ENCODE peak calls at places on chromosomes 5 and 9, in seven cellular contexts. Y is WERI-Rb-1; E is Caco-2; F is aorta; X is pancreas; J is kidney epithelial cell; S is effector memory CD4-positive, alpha-beta T cell. M is an unnamed sample. For H3K27me3, the result is how much of the 10 kb centered on the place peaks cover.

GRCh38 chr5:92402045-92402444 is 1018.9 kb upstream of the ARRDC3 start:
- DNase-seq in Y (no peak), E (no peak), F (no peak), X (no peak), J (no peak), S (no peak), M (no peak)

GRCh38 chr5:141182248-141182647 is at the start of gene PCDHB16:
- DNase-seq in Y (peak), E (no peak), F (no peak), X (no peak), J (no peak), S (no peak), M (no peak)

GRCh38 chr9:107425110-107426025 is 64.2 kb downstream of the KLF4 start:
- DNase-seq in Y (peak), E (no peak), F (peak), X (peak), J (peak), S (no peak), M (peak)

GRCh38 chr5:176499273-176499672 is 37.9 kb downstream of the RNF44 start:
- DNase-seq in Y (no peak), E (no peak), F (no peak), X (no peak), J (no peak), S (no peak), M (no peak)

GRCh38 chr5:176474476-176474875 is 26.3 kb downstream of the FAF2 start:
- DNase-seq in Y (no peak), E (no peak), F (no peak), X (no peak), J (no peak), S (no peak), M (no peak)

GRCh38 chr9:77673912-77674791 is 26.0 kb upstream of the GNA14 start:
- DNase-seq in Y (no peak), E (no peak), F (no peak), X (no peak), J (no peak), S (no peak), M (no peak)

GRCh38 chr5:44952376-44952775 is 143.6 kb downstream of the MRPS30 start:
- DNase-seq in Y (peak), E (no peak), F (no peak), X (no peak), J (no peak), S (no peak), M (no peak)

GRCh38 chr5:31854181-31854624 is 215.3 kb downstream of the PDZD2 start:
- DNase-seq in Y (peak), E (no peak), F (no peak), X (no peak), J (peak), S (no peak), M (no peak)

GRCh38 chr9:104810421-104811339 is 46.8 kb downstream of the NIPSNAP3B start:
- DNase-seq in Y (no peak), E (no peak), F (no peak), X (peak), J (peak), S (no peak), M (peak)

GRCh38 chr5:80376557-80376956 is 31.3 kb upstream of the ZFYVE16 start:
- DNase-seq in Y (no peak), E (no peak), F (no peak), X (no peak), J (no peak), S (no peak), M (no peak)

GRCh38 chr5:140109050-140109817 is 4.7 kb upstream of the PURA start:
- DNase-seq in Y (no peak), E (no peak), F (no peak), X (no peak), J (no peak), S (no peak), M (no peak)

GRCh38 chr5:53679261-53679660 is 118.8 kb downstream of the NDUFS4 start:
- DNase-seq in Y (no peak), E (no peak), F (no peak), X (no peak), J (no peak), S (no peak), M (no peak)

GRCh38 chr5:143376911-143377838 is 26.3 kb downstream of the NR3C1 start:
- DNase-seq in Y (no peak), E (peak), F (no peak), X (no peak), J (no peak), S (no peak), M (no peak)

GRCh38 chr9:93645921-93646639 is 69.7 kb downstream of the PHF2 start:
- DNase-seq in Y (peak), E (peak), F (no peak), X (no peak), J (no peak), S (no peak), M (no peak)

GRCh38 chr5:177555665-177556064 is 1.3 kb upstream of the FAM193B start:
- DNase-seq in Y (no peak), E (no peak), F (no peak), X (no peak), J (no peak), S (no peak), M (no peak)

GRCh38 chr9:137452761-137453642 is 6.1 kb downstream of the NSMF start:
- DNase-seq in Y (no peak), E (no peak), F (peak), X (peak), J (no peak), S (no peak), M (no peak)

GRCh38 chr5:142627371-142628217 is 58.3 kb downstream of the FGF1 start:
- DNase-seq in Y (no peak), E (no peak), F (no peak), X (no peak), J (no peak), S (no peak), M (no peak)

GRCh38 chr5:68375540-68375939 is 160.0 kb downstream of the PIK3R1 start:
- DNase-seq in Y (no peak), E (no peak), F (no peak), X (no peak), J (no peak), S (no peak), M (no peak)

GRCh38 chr5:112703866-112704820 is 33.5 kb upstream of the APC start:
- DNase-seq in Y (no peak), E (no peak), F (no peak), X (no peak), J (no peak), S (no peak), M (no peak)

GRCh38 chr9:77640741-77641580 is 7.2 kb downstream of the GNA14 start:
- DNase-seq in Y (no peak), E (no peak), F (no peak), X (no peak), J (no peak), S (no peak), M (no peak)

GRCh38 chr9:130944510-130945058 is 5.5 kb upstream of the FIBCD1 start:
- DNase-seq in Y (no peak), E (no peak), F (no peak), X (no peak), J (no peak), S (no peak), M (no peak)

GRCh38 chr5:148162038-148162437 is 6.3 kb upstream of the SPINK14 start:
- DNase-seq in Y (no peak), E (no peak), F (no peak), X (no peak), J (no peak), S (no peak), M (no peak)

GRCh38 chr5:111144352-111144930 is 52.3 kb downstream of the WDR36 start:
- DNase-seq in Y (no peak), E (no peak), F (no peak), X (no peak), J (no peak), S (no peak), M (no peak)

GRCh38 chr5:141747152-141747640 is 65.2 kb upstream of the ARAP3 start:
- DNase-seq in Y (peak), E (no peak), F (peak), X (peak), J (peak), S (no peak), M (peak)

GRCh38 chr9:129587487-129588262 is 33.2 kb downstream of the C9orf50 start:
- DNase-seq in Y (no peak), E (peak), F (no peak), X (no peak), J (no peak), S (no peak), M (no peak)

GRCh38 chr5:148477429-148477828 is 93.7 kb downstream of the FBXO38 start:
- DNase-seq in Y (no peak), E (no peak), F (no peak), X (no peak), J (no peak), S (no peak), M (no peak)

GRCh38 chr5:98905857-98906688 is 22.7 kb downstream of the CHD1 start:
- DNase-seq in Y (no peak), E (no peak), F (no peak), X (no peak), J (no peak), S (no peak), M (no peak)

GRCh38 chr5:16870878-16871277 is 65.2 kb downstream of the MYO10 start:
- DNase-seq in Y (no peak), E (no peak), F (no peak), X (no peak), J (no peak), S (no peak), M (no peak)

GRCh38 chr9:114289571-114290481 is 33.1 kb upstream of the ORM1 start:
- DNase-seq in Y (peak), E (no peak), F (peak), X (no peak), J (no peak), S (no peak), M (no peak)

GRCh38 chr9:122991370-122991830 is 42.1 kb upstream of the GPR21 start:
- DNase-seq in Y (no peak), E (no peak), F (no peak), X (no peak), J (peak), S (no peak), M (no peak)

GRCh38 chr9:86766912-86767311 is 180.4 kb downstream of the GAS1 start:
- DNase-seq in Y (no peak), E (peak), F (peak), X (peak), J (peak), S (no peak), M (no peak)

GRCh38 chr5:123701511-123702200 is 189.7 kb downstream of the CSNK1G3 start:
- DNase-seq in Y (no peak), E (no peak), F (no peak), X (no peak), J (no peak), S (no peak), M (no peak)

GRCh38 chr9:119273984-119274665 is 95.1 kb downstream of the BRINP1 start:
- DNase-seq in Y (no peak), E (no peak), F (no peak), X (no peak), J (no peak), S (no peak), M (no peak)

GRCh38 chr9:69976165-69976564 is 67.5 kb upstream of the MAMDC2 start:
- DNase-seq in Y (peak), E (no peak), F (no peak), X (no peak), J (peak), S (no peak), M (no peak)

GRCh38 chr9:16794871-16795639 is 75.4 kb downstream of the BNC2 start:
- DNase-seq in Y (no peak), E (no peak), F (no peak), X (no peak), J (no peak), S (no peak), M (no peak)

GRCh38 chr9:121822093-121823085 is 171.0 kb downstream of the DAB2IP start:
- DNase-seq in Y (peak), E (no peak), F (peak), X (no peak), J (no peak), S (no peak), M (no peak)

GRCh38 chr9:69532359-69532758 is 139.8 kb downstream of the APBA1 start:
- DNase-seq in Y (no peak), E (no peak), F (no peak), X (no peak), J (no peak), S (no peak), M (no peak)

GRCh38 chr5:140575309-140575708 is 10.7 kb downstream of the SLC35A4 start:
- DNase-seq in Y (peak), E (peak), F (no peak), X (no peak), J (no peak), S (no peak), M (peak)

GRCh38 chr5:1842026-1842819 is 40.5 kb downstream of the IRX4 start:
- DNase-seq in Y (no peak), E (no peak), F (peak), X (no peak), J (no peak), S (no peak), M (no peak)
- H3K27me3 ChIP-seq in Y (under half), E (under half), F (under half), X (under half), J (under half), S (under half), M (half or more)

DNA sequence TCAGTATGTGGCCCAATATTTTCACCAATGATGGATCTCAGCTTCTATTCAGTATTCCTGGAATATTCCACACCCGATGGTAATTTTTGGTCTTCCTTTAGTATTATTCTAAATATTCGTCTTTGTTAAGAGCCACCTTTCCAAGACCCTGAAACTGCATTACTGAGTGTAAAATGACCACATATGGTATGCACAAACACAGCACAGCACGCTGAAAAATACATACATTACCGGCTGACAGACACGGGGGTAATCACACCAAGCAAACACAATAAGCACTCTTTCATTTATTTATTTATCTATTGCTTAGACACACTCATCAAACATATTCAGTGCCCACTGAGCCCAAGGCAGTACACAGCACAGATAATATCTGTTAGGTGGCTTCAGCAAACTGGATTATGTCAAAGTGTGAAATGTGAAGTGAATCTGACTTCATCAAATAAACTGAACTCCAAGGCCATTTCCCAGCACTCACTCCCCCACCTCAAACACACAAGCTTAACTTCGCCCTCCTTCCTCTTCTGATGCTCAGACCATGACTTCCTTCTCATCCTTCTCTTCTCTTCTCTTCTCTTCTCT is 1637.8 kb upstream of the C9orf72 start:
- DNase-seq in Y (no peak), E (no peak), F (no peak), X (no peak), J (no peak), S (no peak), M (no peak)
- H3K27me3 ChIP-seq in Y (under half), E (under half), F (under half), X (under half), J (under half), S (under half), M (under half)

GRCh38 chr5:174003795-174004194 is 14.8 kb downstream of the C5orf47 start:
- DNase-seq in Y (no peak), E (no peak), F (no peak), X (no peak), J (no peak), S (no peak), M (no peak)
- H3K27me3 ChIP-seq in Y (under half), E (under half), F (under half), X (under half), J (under half), S (under half), M (under half)

GRCh38 chr5:73436535-73437125 is 11.9 kb downstream of the FOXD1 start:
- DNase-seq in Y (no peak), E (no peak), F (no peak), X (no peak), J (no peak), S (no peak), M (no peak)
- H3K27me3 ChIP-seq in Y (under half), E (under half), F (under half), X (half or more), J (under half), S (half or more), M (half or more)

GRCh38 chr9:133640160-133640559 is 4.0 kb downstream of the DBH start:
- DNase-seq in Y (no peak), E (no peak), F (no peak), X (no peak), J (no peak), S (no peak), M (no peak)

GRCh38 chr9:133638711-133639110 is 2.5 kb downstream of the DBH start:
- DNase-seq in Y (no peak), E (no peak), F (no peak), X (no peak), J (no peak), S (no peak), M (no peak)

GRCh38 chr9:133638076-133638475 is 1.9 kb downstream of the DBH start:
- DNase-seq in Y (no peak), E (no peak), F (no peak), X (no peak), J (no peak), S (no peak), M (no peak)

GRCh38 chr9:133640580-133641395 is 4.6 kb downstream of the DBH start:
- DNase-seq in Y (no peak), E (no peak), F (no peak), X (no peak), J (no peak), S (no peak), M (no peak)

DNA sequence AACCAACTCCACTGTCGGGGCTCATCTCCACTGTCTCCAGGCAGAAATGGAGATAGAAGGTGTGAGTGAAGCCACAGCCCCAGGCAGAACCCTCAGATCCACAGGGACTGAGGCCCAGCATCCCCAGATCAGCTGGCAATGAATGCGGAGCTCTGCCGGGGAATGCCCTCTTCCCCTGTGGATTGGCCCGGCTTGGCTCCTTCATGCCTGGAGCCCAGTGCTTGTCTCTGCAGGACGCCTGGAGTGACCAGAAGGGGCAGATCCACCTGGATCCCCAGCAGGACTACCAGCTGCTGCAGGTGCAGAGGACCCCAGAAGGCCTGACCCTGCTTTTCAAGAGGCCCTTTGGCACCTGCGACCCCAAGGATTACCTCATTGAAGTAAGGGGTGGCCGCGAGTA is 3.5 kb downstream of the DBH start:
- DNase-seq in Y (no peak), E (no peak), F (no peak), X (no peak), J (no peak), S (no peak), M (no peak)
- H3K27me3 ChIP-seq in Y (under half), E (under half), F (under half), X (under half), J (under half), S (under half), M (under half)

DNA sequence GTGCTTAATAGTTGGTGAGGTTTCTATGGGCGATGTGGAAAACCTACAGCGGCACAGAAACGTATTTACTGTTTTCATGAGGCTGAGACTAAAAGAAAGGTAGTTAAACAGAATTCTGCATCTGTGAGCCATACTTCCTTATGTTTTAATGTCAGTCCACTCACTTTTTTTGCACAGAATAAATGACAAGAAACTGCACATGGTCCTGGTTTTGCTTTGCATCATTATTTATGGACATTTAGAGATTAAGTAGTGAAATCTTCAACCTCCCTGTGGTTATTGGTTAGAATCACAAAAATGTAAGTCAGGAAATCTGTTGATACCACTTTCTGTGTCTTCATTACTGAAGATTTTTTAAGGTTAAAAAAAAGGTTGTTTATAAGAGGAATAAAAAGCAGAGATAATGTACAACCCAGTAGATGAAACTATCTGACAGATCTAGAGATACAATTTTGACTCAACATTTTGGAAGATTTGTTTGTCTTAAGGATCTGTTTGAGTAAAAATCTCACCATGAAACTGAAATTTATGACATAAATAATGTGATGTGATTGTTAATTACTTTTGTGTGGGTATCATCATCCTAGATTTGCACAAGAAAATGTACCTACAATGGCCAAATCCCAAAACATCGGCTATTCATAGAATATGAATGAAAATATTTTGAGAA is 2.4 kb downstream of the PRR16 start:
- DNase-seq in Y (no peak), E (no peak), F (no peak), X (no peak), J (no peak), S (no peak), M (no peak)
- H3K27me3 ChIP-seq in Y (under half), E (under half), F (under half), X (under half), J (under half), S (under half), M (under half)

M was measured in stomach.